ENCODE peak calls at places on chromosomes 11 and 22, in five cellular contexts. S is stomach, H is esophagus muscularis mucosa, A is tibial nerve, M is A549. B is an unnamed sample. For H3K9me3, the result is how much of the 10 kb centered on the place peaks cover.

GRCh38 chr11:111840143-111840542 is 31.2 kb downstream of the ALG9 start:
- DNase-seq in A (no peak), H (no peak), S (no peak), M (no peak), B (no peak)

GRCh38 chr11:556175-556699 is 4.3 kb downstream of the LMNTD2 start:
- DNase-seq in M (no peak), S (peak), H (no peak), A (no peak), B (no peak)

GRCh38 chr11:60528465-60528864 is 13.3 kb downstream of the MS4A13 start:
- DNase-seq in A (no peak), S (no peak), M (no peak), H (no peak), B (no peak)

GRCh38 chr11:67345949-67346819 is 7.2 kb downstream of the POLD4 start:
- DNase-seq in H (no peak), S (peak), M (peak), A (no peak), B (no peak)

GRCh38 chr22:46364341-46365165 is 29.0 kb downstream of the TRMU start:
- DNase-seq in S (no peak), H (no peak), A (no peak), M (no peak), B (no peak)

GRCh38 chr11:67406969-67407699 is 3.3 kb downstream of the TBC1D10C start:
- DNase-seq in A (no peak), S (no peak), M (no peak), H (no peak), B (no peak)

GRCh38 chr22:37905534-37906363 is at the start of gene MICALL1:
- DNase-seq in M (peak), A (peak), H (no peak), S (peak), B (peak)

GRCh38 chr11:111676878-111677585 is 74.8 kb downstream of the SIK2 start:
- DNase-seq in S (no peak), A (no peak), H (no peak), M (no peak), B (no peak)

GRCh38 chr22:50734986-50735738 is 2.8 kb upstream of the ACR start:
- DNase-seq in M (no peak), A (no peak), H (no peak), S (peak), B (peak)

GRCh38 chr11:107468596-107468995 is 11.0 kb upstream of the CWF19L2 start:
- DNase-seq in S (no peak), A (peak), M (peak), H (no peak), B (no peak)

GRCh38 chr22:40289991-40290459 is 56.3 kb upstream of the ADSL start:
- DNase-seq in A (no peak), S (peak), H (no peak), M (no peak), B (no peak)

GRCh38 chr22:31968022-31968421 is 23.7 kb downstream of the YWHAH start:
- DNase-seq in M (no peak), S (no peak), H (no peak), A (no peak), B (no peak)

GRCh38 chr11:44005076-44005800 is 42.5 kb upstream of the ACCSL start:
- DNase-seq in H (peak), A (no peak), S (peak), M (no peak), B (peak)

GRCh38 chr11:8636127-8636526 is 42.1 kb upstream of the STK33 start:
- DNase-seq in A (no peak), H (no peak), S (no peak), M (no peak), B (no peak)

GRCh38 chr22:30685178-30685577 is 9.5 kb upstream of the OSBP2 start:
- DNase-seq in H (no peak), S (no peak), A (no peak), M (no peak), B (no peak)

GRCh38 chr11:88175004-88175706 is at the start of gene RAB38:
- DNase-seq in A (no peak), M (peak), H (no peak), S (peak), B (peak)

GRCh38 chr11:74570266-74571061 is 21.9 kb upstream of the POLD3 start:
- DNase-seq in S (peak), M (peak), H (no peak), A (peak), B (no peak)

GRCh38 chr22:19169002-19169946 is 9.3 kb downstream of the SLC25A1 start:
- DNase-seq in M (no peak), S (no peak), H (no peak), A (no peak), B (no peak)

GRCh38 chr11:93063101-93063500 is 93.7 kb downstream of the MTNR1B start:
- DNase-seq in A (no peak), S (no peak), H (no peak), M (no peak), B (no peak)

GRCh38 chr11:125724125-125724524 is 22.0 kb upstream of the PATE1 start:
- DNase-seq in S (no peak), H (no peak), M (peak), A (no peak), B (no peak)

GRCh38 chr11:3195251-3196160 is 23.1 kb downstream of the MRGPRG start:
- DNase-seq in M (no peak), H (no peak), S (no peak), A (no peak), B (peak)

GRCh38 chr22:45424241-45424731 is 10.8 kb downstream of the RIBC2 start:
- DNase-seq in S (no peak), A (no peak), M (no peak), H (no peak), B (no peak)

GRCh38 chr11:86955111-86955673 is at the start of gene FZD4:
- DNase-seq in A (peak), S (peak), H (no peak), M (peak), B (peak)

GRCh38 chr11:16776716-16777115 is 38.3 kb downstream of the C11orf58 start:
- DNase-seq in H (no peak), M (no peak), A (no peak), S (peak), B (no peak)

GRCh38 chr11:64185323-64186204 is at the start of gene STIP1:
- DNase-seq in A (peak), S (peak), M (peak), H (peak), B (peak)

GRCh38 chr22:49574205-49574604 is 253.5 kb downstream of the BRD1 start:
- DNase-seq in A (no peak), S (peak), H (no peak), M (no peak), B (no peak)

GRCh38 chr11:64032050-64032449 is 3.7 kb upstream of the FLRT1 start:
- DNase-seq in H (no peak), M (no peak), A (no peak), S (no peak), B (no peak)

GRCh38 chr11:34238533-34238932 is 119.3 kb downstream of the ABTB2 start:
- DNase-seq in A (no peak), H (no peak), M (peak), S (no peak), B (no peak)

GRCh38 chr22:47445212-47445611 is 682.8 kb downstream of the TBC1D22A start:
- DNase-seq in M (no peak), S (no peak), H (peak), A (no peak), B (peak)

GRCh38 chr22:47446821-47447810 is 684.7 kb downstream of the TBC1D22A start:
- DNase-seq in H (peak), S (no peak), M (no peak), A (no peak), B (no peak)

GRCh38 chr22:47444746-47445065 is 682.3 kb downstream of the TBC1D22A start:
- DNase-seq in M (no peak), A (no peak), H (no peak), S (no peak), B (peak)

GRCh38 chr22:47445716-47446290 is 683.4 kb downstream of the TBC1D22A start:
- DNase-seq in M (no peak), A (no peak), H (peak), S (no peak), B (no peak)

DNA sequence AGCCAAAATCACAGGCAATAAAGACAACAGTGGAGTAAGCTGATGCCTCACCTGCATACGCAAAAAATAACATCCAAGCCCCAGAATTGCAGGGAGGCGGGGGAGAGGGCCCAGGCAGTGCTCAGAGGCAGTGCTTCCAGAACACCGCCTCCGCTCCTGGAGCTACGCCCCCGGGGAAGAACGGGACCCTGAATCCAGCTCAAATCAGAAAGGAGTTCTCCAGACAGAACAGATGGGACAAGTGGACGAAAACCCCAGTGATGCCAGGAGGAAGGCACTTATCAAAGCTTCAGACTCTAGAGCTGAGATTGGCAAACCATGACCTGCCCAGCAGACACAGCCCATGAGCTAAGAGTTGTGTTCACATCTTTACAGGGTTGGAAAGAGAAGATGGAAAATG is 683.9 kb downstream of the TBC1D22A start:
- DNase-seq in H (peak), S (no peak), A (no peak), M (no peak), B (no peak)
- H3K9me3 ChIP-seq in H (under half), S (under half), A (under half), M (under half), B (under half)

GRCh38 chr11:35257287-35257686 is 118.3 kb downstream of the CD44 start:
- DNase-seq in A (no peak), H (no peak), M (no peak), S (no peak), B (no peak)
- TF ChIP-seq EP300 in A (no peak), H (no peak), M (no peak), S (no peak), B (no peak)

GRCh38 chr11:134614141-134614540 is 202.1 kb upstream of the B3GAT1 start:
- DNase-seq in M (no peak), S (no peak), A (no peak), H (no peak), B (no peak)
- H3K9me3 ChIP-seq in M (under half), S (under half), A (under half), H (under half), B (under half)

GRCh38 chr11:133214646-133215045 is 317.7 kb downstream of the OPCML start:
- DNase-seq in A (no peak), S (no peak), M (no peak), H (no peak), B (no peak)

GRCh38 chr11:133206313-133207005 is 325.8 kb downstream of the OPCML start:
- DNase-seq in A (no peak), H (peak), S (no peak), M (no peak), B (no peak)

GRCh38 chr11:133215529-133216230 is 316.6 kb downstream of the OPCML start:
- DNase-seq in M (no peak), A (no peak), S (no peak), H (no peak), B (no peak)

GRCh38 chr11:133212201-133212600 is 320.1 kb downstream of the OPCML start:
- DNase-seq in A (no peak), H (peak), S (no peak), M (no peak), B (no peak)
- TF ChIP-seq EP300 in A (no peak), H (no peak), S (no peak), M (no peak), B (no peak)

DNA sequence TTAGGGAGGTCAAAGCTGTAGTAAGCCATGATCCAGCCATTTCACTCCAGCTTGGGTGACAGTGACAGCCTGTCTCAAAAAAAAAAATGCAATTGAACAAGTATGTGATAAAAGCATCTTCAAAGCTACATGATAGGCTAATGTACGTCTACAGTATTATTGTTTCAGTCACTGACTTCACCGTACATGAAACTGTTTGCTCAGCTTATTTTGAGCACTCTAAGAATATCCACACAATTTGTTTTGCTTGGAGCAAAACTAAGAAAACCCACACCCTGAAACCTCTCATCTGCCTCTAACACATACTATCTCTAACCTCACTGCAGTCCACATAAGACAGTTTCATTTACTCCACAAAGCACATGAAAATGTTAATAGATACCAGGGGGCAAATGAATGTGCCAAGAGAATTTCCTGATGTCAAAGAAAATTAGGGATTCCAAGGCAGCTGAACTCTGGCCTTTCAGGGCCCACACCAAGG is 60.7 kb downstream of the KCNA4 start:
- DNase-seq in H (no peak), M (no peak), S (no peak), A (no peak), B (no peak)
- H3K9me3 ChIP-seq in H (under half), M (under half), S (under half), A (under half), B (under half)

GRCh38 chr11:65293909-65294381 is 20.7 kb upstream of the CDC42EP2 start:
- DNase-seq in H (no peak), A (no peak), S (no peak), M (no peak), B (peak)
- TF ChIP-seq EP300 in H (peak), A (no peak), S (peak), M (no peak), B (peak)

DNA sequence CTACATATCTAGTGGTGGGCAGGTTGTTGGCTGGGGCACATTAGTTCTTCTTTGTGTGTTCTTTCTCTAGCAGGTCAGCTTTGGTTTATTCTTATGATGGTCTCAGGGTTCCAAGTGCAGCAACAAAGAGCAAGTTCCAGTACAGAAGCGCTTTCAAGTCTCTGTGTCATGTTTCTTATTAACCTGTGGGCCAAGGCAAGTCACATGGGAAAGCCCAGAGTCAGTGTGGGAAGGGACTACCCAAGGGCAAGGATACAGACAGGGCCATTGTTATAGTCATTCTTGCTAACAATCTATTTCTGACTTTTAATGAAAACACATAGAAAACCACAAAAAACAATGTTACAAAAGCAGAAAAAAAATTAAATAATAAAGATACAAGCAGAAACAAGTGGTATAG is 754.6 kb downstream of the TBC1D22A start:
- DNase-seq in M (no peak), S (no peak), H (no peak), A (no peak), B (no peak)
- H3K9me3 ChIP-seq in M (under half), S (under half), H (under half), A (under half), B (under half)

GRCh38 chr11:12043959-12044772 is 35.7 kb upstream of the DKK3 start:
- DNase-seq in A (peak), S (peak), M (peak), H (peak), B (peak)
- TF ChIP-seq EP300 in A (peak), S (no peak), M (peak), H (peak), B (peak)